ENCODE peak calls at places on chromosomes 7 and 10, in seven cellular contexts. R, F, W, B, S, O and M are unnamed samples. For H3K4me1, the result is how much of the 10 kb centered on the place peaks cover.

GRCh38 chr7:29375641-29376562 is 181.3 kb downstream of the CHN2 start:
- DNase-seq in B (no peak), F (no peak), O (no peak), S (peak), W (no peak), R (no peak), M (no peak)

GRCh38 chr10:12195281-12195602 is 449 bp downstream of the NUDT5 start:
- DNase-seq in W (no peak), F (no peak), R (no peak), S (no peak), B (no peak), O (no peak), M (no peak)

GRCh38 chr10:95236068-95236903 is 42.2 kb downstream of the ACSM6 start:
- DNase-seq in B (no peak), R (no peak), W (no peak), O (no peak), S (no peak), F (no peak), M (no peak)

GRCh38 chr10:102778781-102779180 is 35.0 kb downstream of the WBP1L start:
- DNase-seq in W (no peak), F (no peak), B (no peak), O (no peak), S (no peak), R (no peak), M (no peak)

GRCh38 chr10:72694476-72695369 is 2.8 kb downstream of the MCU start:
- DNase-seq in O (no peak), S (peak), W (no peak), B (peak), R (no peak), F (no peak), M (peak)

GRCh38 chr10:21184216-21184615 is 287.1 kb upstream of the NEBL start:
- DNase-seq in F (no peak), B (no peak), W (no peak), R (no peak), O (no peak), S (no peak), M (no peak)

GRCh38 chr10:30392564-30392990 is 41.4 kb upstream of the MAP3K8 start:
- DNase-seq in O (peak), R (peak), S (peak), B (peak), F (peak), W (peak), M (peak)

GRCh38 chr7:144519900-144520299 is 116.4 kb upstream of the NOBOX start:
- DNase-seq in O (no peak), S (no peak), R (no peak), B (no peak), W (no peak), F (no peak), M (peak)

GRCh38 chr7:22194633-22195273 is 162.2 kb downstream of the RAPGEF5 start:
- DNase-seq in F (no peak), O (no peak), R (no peak), B (no peak), S (no peak), W (no peak), M (no peak)

GRCh38 chr7:73802459-73802858 is 28.3 kb upstream of the CLDN4 start:
- DNase-seq in S (no peak), B (no peak), W (no peak), R (no peak), F (no peak), O (no peak), M (no peak)

GRCh38 chr7:39644170-39644569 is 20.8 kb downstream of the RALA start:
- DNase-seq in R (no peak), W (no peak), B (no peak), S (no peak), F (no peak), O (no peak), M (no peak)

GRCh38 chr7:19932549-19933249 is 159.3 kb upstream of the TMEM196 start:
- DNase-seq in S (no peak), F (no peak), O (no peak), B (no peak), W (no peak), R (no peak), M (no peak)

GRCh38 chr10:70673929-70674559 is 1.7 kb downstream of the ADAMTS14 start:
- DNase-seq in B (no peak), O (no peak), S (no peak), R (no peak), W (no peak), F (no peak), M (no peak)

GRCh38 chr7:81162771-81163525 is 244.1 kb upstream of the SEMA3C start:
- DNase-seq in S (no peak), R (no peak), F (no peak), B (no peak), O (no peak), W (no peak), M (no peak)

GRCh38 chr7:24668922-24669635 is 88.2 kb downstream of the GSDME start:
- DNase-seq in S (peak), B (no peak), R (no peak), W (no peak), O (no peak), F (no peak), M (no peak)

GRCh38 chr10:60827791-60828488 is 49.7 kb downstream of the CDK1 start:
- DNase-seq in F (no peak), B (no peak), S (no peak), R (no peak), O (no peak), W (no peak), M (no peak)

GRCh38 chr10:5551531-5552375 is 27.0 kb downstream of the CALML3 start:
- DNase-seq in B (peak), S (peak), R (no peak), O (no peak), F (no peak), W (peak), M (no peak)

GRCh38 chr10:98433881-98434732 is 12.6 kb downstream of the HPS1 start:
- DNase-seq in W (no peak), O (no peak), S (no peak), F (no peak), B (no peak), R (no peak), M (no peak)

GRCh38 chr7:140924019-140924820 is 509 bp downstream of the BRAF start:
- DNase-seq in B (peak), W (peak), O (peak), S (peak), R (peak), F (peak), M (peak)

GRCh38 chr7:91468231-91468630 is 204.0 kb downstream of the FZD1 start:
- DNase-seq in S (no peak), W (no peak), F (no peak), B (no peak), R (no peak), O (no peak), M (no peak)

GRCh38 chr10:285216-285967 is 150.1 kb downstream of the ZMYND11 start:
- DNase-seq in W (no peak), B (no peak), R (no peak), O (no peak), F (no peak), S (no peak), M (no peak)

GRCh38 chr10:114256822-114257221 is 17.8 kb downstream of the VWA2 start:
- DNase-seq in R (no peak), O (no peak), F (no peak), W (no peak), S (no peak), B (no peak), M (no peak)

GRCh38 chr7:82268632-82269031 is 174.9 kb downstream of the CACNA2D1 start:
- DNase-seq in S (no peak), W (no peak), F (no peak), O (no peak), R (no peak), B (no peak), M (no peak)

GRCh38 chr10:7577206-7577978 is 89.4 kb downstream of the ITIH5 start:
- DNase-seq in B (no peak), W (no peak), S (no peak), F (no peak), O (no peak), R (no peak), M (no peak)

GRCh38 chr7:131498237-131498885 is 58.1 kb downstream of the PODXL start:
- DNase-seq in B (no peak), W (no peak), O (no peak), F (no peak), R (no peak), S (no peak), M (no peak)
- H3K4me1 ChIP-seq in B (under half), W (under half), O (under half), F (under half), R (under half), S (under half), M (under half)

GRCh38 chr7:69457912-69458491 is 140.3 kb upstream of the AUTS2 start:
- DNase-seq in B (no peak), F (peak), O (no peak), W (peak), S (peak), R (no peak), M (no peak)

GRCh38 chr7:69450436-69450835 is 147.8 kb upstream of the AUTS2 start:
- DNase-seq in R (no peak), O (no peak), W (no peak), S (no peak), F (no peak), B (no peak), M (no peak)

GRCh38 chr7:69451715-69452114 is 146.6 kb upstream of the AUTS2 start:
- DNase-seq in O (no peak), S (no peak), R (no peak), W (no peak), F (no peak), B (no peak), M (no peak)

GRCh38 chr7:69448071-69448470 is 150.2 kb upstream of the AUTS2 start:
- DNase-seq in R (no peak), S (no peak), F (no peak), W (no peak), B (no peak), O (no peak), M (no peak)

DNA sequence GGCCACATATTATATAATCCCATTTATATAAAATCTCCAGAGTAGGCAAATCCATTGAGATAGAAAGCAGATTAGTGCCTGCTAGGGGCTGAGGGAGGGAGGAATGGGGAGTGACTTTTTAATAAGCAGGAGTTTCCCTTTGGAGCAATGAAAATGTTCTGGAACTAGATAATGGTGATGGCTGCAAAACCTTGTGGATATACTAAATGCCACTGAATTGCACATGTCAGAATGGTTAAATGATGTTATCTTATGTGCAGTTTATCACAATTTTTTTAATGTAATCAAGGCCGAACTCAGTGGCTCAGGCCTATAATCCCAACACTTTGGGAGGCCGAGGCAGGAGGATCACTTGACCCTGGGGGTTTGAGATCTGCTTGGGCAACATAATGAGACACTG is 145.5 kb upstream of the AUTS2 start:
- DNase-seq in W (no peak), S (no peak), F (no peak), R (no peak), B (no peak), O (no peak), M (no peak)
- H3K4me3 ChIP-seq in W (no peak), S (no peak), F (no peak), R (no peak), B (no peak), O (no peak), M (no peak)

GRCh38 chr7:50660040-50660829 is 95.0 kb upstream of the DDC start:
- DNase-seq in B (peak), W (peak), F (no peak), S (no peak), R (no peak), O (no peak), M (peak)
- H3K4me1 ChIP-seq in B (half or more), W (half or more), F (half or more), S (under half), R (under half), O (half or more), M (under half)

GRCh38 chr7:122304996-122305421 is 459 bp upstream of the FEZF1 start:
- DNase-seq in F (no peak), B (no peak), S (no peak), R (no peak), O (no peak), W (no peak), M (no peak)

GRCh38 chr7:122305475-122306319 is 1.1 kb upstream of the FEZF1 start:
- DNase-seq in O (no peak), R (no peak), F (no peak), S (peak), B (no peak), W (no peak), M (no peak)

GRCh38 chr7:122303522-122303970 is 1.0 kb downstream of the FEZF1 start:
- DNase-seq in S (no peak), O (no peak), W (no peak), R (no peak), B (no peak), F (no peak), M (no peak)

GRCh38 chr7:122303971-122304603 is 463 bp downstream of the FEZF1 start:
- DNase-seq in B (no peak), S (peak), O (no peak), W (no peak), R (no peak), F (no peak), M (no peak)

DNA sequence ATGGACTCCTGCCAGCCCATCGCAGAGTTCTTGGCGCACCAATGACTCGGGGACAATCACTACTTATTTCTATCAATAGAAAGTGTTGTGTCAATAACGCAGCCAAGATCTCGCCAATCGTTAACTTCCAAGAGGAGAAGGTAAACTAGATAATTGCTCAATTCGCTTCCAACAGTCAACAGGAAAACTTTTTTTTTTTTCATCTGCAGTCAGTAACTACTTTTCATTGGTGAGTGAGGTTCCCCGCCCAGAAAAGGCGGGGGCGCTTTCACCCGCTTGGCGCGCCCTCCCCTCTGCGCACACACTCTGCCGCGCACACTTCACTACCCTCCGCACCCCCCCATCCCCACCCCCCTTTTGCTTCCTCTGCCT is at the start of gene FEZF1:
- DNase-seq in R (no peak), W (no peak), F (no peak), B (no peak), O (no peak), S (peak), M (no peak)
- H3K4me3 ChIP-seq in R (peak), W (peak), F (peak), B (no peak), O (peak), S (no peak), M (no peak)

GRCh38 chr7:45469103-45469502 is 105.1 kb upstream of the ADCY1 start:
- DNase-seq in O (no peak), S (no peak), R (no peak), B (no peak), F (no peak), W (no peak), M (no peak)
- H3K4me1 ChIP-seq in O (under half), S (under half), R (under half), B (under half), F (under half), W (under half), M (under half)

GRCh38 chr7:155804897-155805825 is 7.1 kb downstream of the SHH start:
- DNase-seq in O (no peak), F (peak), W (peak), B (peak), R (no peak), S (peak), M (no peak)

GRCh38 chr7:155805826-155806095 is 6.5 kb downstream of the SHH start:
- DNase-seq in B (no peak), O (no peak), W (no peak), F (no peak), R (no peak), S (no peak), M (no peak)

GRCh38 chr7:155802906-155803417 is 9.3 kb downstream of the SHH start:
- DNase-seq in F (no peak), S (no peak), W (peak), R (no peak), O (no peak), B (no peak), M (no peak)

GRCh38 chr7:155803418-155804376 is 8.6 kb downstream of the SHH start:
- DNase-seq in O (no peak), S (peak), R (no peak), B (no peak), W (peak), F (no peak), M (no peak)

DNA sequence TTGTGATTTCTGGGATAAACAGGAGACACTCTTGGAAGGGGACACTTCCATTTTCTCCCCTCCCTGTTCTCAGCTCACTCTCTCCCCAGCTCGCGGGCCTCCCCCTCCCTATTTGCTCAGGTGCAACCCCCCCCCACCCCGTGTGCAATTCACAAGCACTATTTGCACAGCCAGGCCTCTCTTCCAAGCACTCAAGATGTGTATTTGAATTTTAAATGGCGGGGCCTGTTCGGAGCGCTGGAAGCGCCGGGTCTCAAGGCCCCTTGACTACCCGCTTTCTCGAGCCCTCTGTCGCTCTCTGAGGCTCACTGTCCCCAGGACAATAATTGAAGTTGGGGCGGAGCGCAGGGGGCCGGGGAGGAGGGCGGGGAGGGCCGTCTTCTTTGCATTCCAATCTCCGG is 7.8 kb downstream of the SHH start:
- DNase-seq in B (no peak), S (no peak), W (peak), R (no peak), F (no peak), O (no peak), M (no peak)
- H3K4me3 ChIP-seq in B (no peak), S (no peak), W (peak), R (peak), F (peak), O (peak), M (no peak)

DNA sequence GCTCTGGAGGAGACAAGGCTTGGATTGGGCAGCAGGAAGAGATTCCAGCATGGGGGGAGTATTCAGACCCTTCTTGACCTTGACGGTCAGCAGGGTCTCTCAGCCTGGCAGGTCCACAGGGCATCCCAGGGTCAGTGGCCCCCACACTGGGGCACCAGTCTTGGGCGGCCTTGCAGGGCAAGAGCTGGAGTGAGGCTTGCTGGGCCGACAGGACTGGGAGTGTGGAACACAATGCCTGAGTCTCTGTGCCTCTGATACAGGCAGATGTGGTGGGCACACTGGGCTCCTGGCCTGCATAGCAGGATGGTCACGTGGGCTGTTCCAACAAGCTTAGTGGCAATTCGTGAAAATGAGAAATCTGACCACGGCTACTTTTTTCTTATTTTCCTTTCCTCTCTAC is 229.7 kb downstream of the TCERG1L start:
- DNase-seq in F (no peak), R (no peak), S (no peak), O (no peak), B (no peak), W (no peak), M (no peak)
- H3K4me1 ChIP-seq in F (under half), R (under half), S (under half), O (under half), B (under half), W (under half), M (under half)